ENCODE peak calls at places on chromosomes 4 and X, in nine cellular contexts. J is AG04450, E is pancreas, Q is suprapubic skin, W is GM06990, Z is heart left ventricle, R is coronary artery, V is gastrocnemius medialis, B is NB4. Y is an unnamed sample.

GRCh38 chr4:176794151-176794550 is 1.4 kb upstream of the VEGFC start:
- DNase-seq in J (peak), E (no peak), Q (no peak), W (no peak), Z (no peak), R (no peak), V (no peak), B (no peak), Y (peak)

GRCh38 chrX:53282313-53282712 is 929 bp upstream of the IQSEC2 start:
- DNase-seq in J (no peak), E (no peak), Q (no peak), W (no peak), Z (peak), R (no peak), V (no peak), B (no peak), Y (no peak)

GRCh38 chr4:126604273-126604867 is 1028.4 kb upstream of the INTU start:
- DNase-seq in J (peak), E (no peak), Q (no peak), W (no peak), Z (no peak), R (no peak), V (no peak), B (peak), Y (peak)

GRCh38 chr4:140635606-140636005 is 66.8 kb upstream of the UCP1 start:
- DNase-seq in J (no peak), E (peak), Q (no peak), W (no peak), Z (peak), R (no peak), V (no peak), B (no peak), Y (peak)

GRCh38 chr4:158958489-158959270 is 144.2 kb upstream of the RAPGEF2 start:
- DNase-seq in J (no peak), E (no peak), Q (no peak), W (no peak), Z (no peak), R (no peak), V (no peak), B (no peak), Y (no peak)

GRCh38 chrX:31057691-31058090 is 14.2 kb downstream of the FTHL17 start:
- DNase-seq in J (no peak), E (no peak), Q (no peak), W (no peak), Z (no peak), R (no peak), V (no peak), B (no peak), Y (no peak)

GRCh38 chr4:184747034-184747830 is 13.3 kb upstream of the CENPU start:
- DNase-seq in J (no peak), E (peak), Q (no peak), W (no peak), Z (peak), R (no peak), V (peak), B (peak), Y (no peak)

GRCh38 chrX:51476930-51477329 is 19.5 kb downstream of the NUDT11 start:
- DNase-seq in J (no peak), E (no peak), Q (no peak), W (no peak), Z (no peak), R (no peak), V (no peak), B (no peak), Y (no peak)

GRCh38 chr4:152665691-152666410 is 13.9 kb downstream of the TMEM154 start:
- DNase-seq in J (no peak), E (no peak), Q (no peak), W (peak), Z (no peak), R (no peak), V (no peak), B (no peak), Y (no peak)

GRCh38 chr4:184854673-184855072 is 28.9 kb upstream of the ACSL1 start:
- DNase-seq in J (no peak), E (no peak), Q (no peak), W (peak), Z (peak), R (no peak), V (no peak), B (peak), Y (no peak)

GRCh38 chrX:115350696-115351408 is 61.3 kb downstream of the LUZP4 start:
- DNase-seq in J (no peak), E (no peak), Q (no peak), W (no peak), Z (no peak), R (no peak), V (no peak), B (no peak), Y (peak)

GRCh38 chrX:68511255-68511654 is 12.4 kb downstream of the YIPF6 start:
- DNase-seq in J (no peak), E (no peak), Q (no peak), W (no peak), Z (no peak), R (no peak), V (no peak), B (peak), Y (peak)

GRCh38 chr4:180190382-180190781 is 2052.8 kb upstream of the TENM3 start:
- DNase-seq in J (no peak), E (no peak), Q (no peak), W (no peak), Z (no peak), R (no peak), V (no peak), B (peak), Y (no peak)

GRCh38 chrX:150899191-150899757 is 806 bp upstream of the CD99L2 start:
- DNase-seq in J (no peak), E (peak), Q (peak), W (peak), Z (peak), R (peak), V (peak), B (peak), Y (peak)

GRCh38 chrX:71638409-71638808 is 20.1 kb upstream of the CXCR3 start:
- DNase-seq in J (no peak), E (no peak), Q (no peak), W (no peak), Z (no peak), R (no peak), V (no peak), B (no peak), Y (no peak)

GRCh38 chr4:97910005-97910404 is 233.3 kb downstream of the STPG2 start:
- DNase-seq in J (no peak), E (no peak), Q (no peak), W (no peak), Z (no peak), R (no peak), V (no peak), B (peak), Y (no peak)

GRCh38 chr4:110636231-110636676 is 13.4 kb upstream of the PITX2 start:
- DNase-seq in J (no peak), E (no peak), Q (no peak), W (no peak), Z (no peak), R (no peak), V (no peak), B (no peak), Y (no peak)

DNA sequence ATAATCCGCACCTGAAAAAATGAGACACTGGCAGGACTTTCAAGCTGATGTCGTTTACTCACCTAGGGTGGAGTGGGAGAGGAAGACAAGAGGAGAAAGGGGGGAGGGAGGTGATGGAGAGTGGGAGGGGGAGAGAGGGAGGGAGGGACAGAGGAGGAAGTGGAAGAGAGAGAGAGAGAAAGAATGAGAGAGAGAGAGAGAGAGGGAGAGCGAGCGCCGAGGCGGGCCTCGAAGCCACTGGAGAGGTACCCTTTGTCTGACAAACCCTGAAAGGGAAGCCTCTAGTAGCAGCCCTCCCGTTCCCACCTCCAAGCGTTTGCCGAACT is 294 bp upstream of the ADGRL3 start:
- DNase-seq in J (no peak), E (no peak), Q (no peak), W (no peak), Z (no peak), R (no peak), V (no peak), B (no peak), Y (no peak)
- H3K4me3 ChIP-seq in J (peak), E (peak), Q (peak), W (no peak), Z (peak), R (peak), V (peak), B (no peak), Y (no peak)

GRCh38 chr4:71130827-71131603 is 137.6 kb downstream of the DCK start:
- DNase-seq in J (no peak), E (no peak), Q (no peak), W (no peak), Z (no peak), R (no peak), V (no peak), B (no peak), Y (peak)
- TF ChIP-seq CTCF in J (peak), E (no peak), Q (no peak), W (no peak), Z (no peak), R (no peak), V (no peak), B (no peak), Y (peak)

GRCh38 chr4:6182390-6183280 is 17.7 kb downstream of the JAKMIP1 start:
- DNase-seq in J (no peak), E (no peak), Q (no peak), W (no peak), Z (no peak), R (no peak), V (no peak), B (no peak), Y (no peak)

GRCh38 chr4:6179362-6179761 is 21.0 kb downstream of the JAKMIP1 start:
- DNase-seq in J (no peak), E (no peak), Q (no peak), W (no peak), Z (no peak), R (no peak), V (no peak), B (no peak), Y (no peak)

GRCh38 chr4:6183740-6184139 is 16.6 kb downstream of the JAKMIP1 start:
- DNase-seq in J (no peak), E (no peak), Q (no peak), W (no peak), Z (no peak), R (no peak), V (no peak), B (no peak), Y (no peak)

GRCh38 chr4:6178757-6179156 is 21.6 kb downstream of the JAKMIP1 start:
- DNase-seq in J (no peak), E (no peak), Q (no peak), W (no peak), Z (no peak), R (no peak), V (no peak), B (no peak), Y (peak)

DNA sequence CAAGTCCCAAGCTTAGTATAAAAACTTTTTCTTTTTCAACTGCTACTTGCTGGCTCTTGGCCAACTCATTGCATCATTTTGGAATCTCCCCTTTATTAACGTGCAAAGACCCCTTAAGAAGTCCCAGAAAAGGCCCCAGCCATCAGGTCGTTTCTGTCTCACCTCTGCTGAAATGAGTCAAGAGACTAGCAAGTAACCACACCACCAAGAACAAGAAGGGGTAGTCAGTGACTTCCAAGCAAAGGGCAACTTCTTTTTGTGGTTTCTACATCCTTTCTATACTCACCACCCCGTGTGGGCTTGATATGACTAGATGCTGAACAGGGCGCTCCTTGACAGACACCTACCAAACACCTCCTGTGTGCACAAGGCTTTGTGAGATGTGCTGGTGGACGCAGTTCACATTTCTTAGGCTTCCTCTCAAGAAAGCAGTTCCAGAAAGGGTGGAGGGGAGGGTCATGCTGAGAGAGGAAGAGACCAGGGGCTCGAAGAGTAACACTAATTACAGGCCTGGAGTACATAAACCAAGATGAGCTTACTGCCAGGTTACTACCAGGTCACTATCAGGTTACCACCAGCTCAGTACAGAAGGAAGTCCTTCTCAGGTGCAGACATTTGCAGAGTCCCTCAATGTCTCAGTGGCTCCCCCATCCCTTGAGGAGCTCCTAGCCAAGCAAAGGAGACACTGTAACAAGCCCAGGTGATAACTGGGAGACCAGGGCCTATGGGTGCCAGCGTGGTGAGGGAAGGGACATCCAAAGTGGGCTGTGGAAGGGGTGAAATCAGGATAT is 19.3 kb downstream of the JAKMIP1 start:
- DNase-seq in J (no peak), E (no peak), Q (no peak), W (peak), Z (no peak), R (no peak), V (no peak), B (no peak), Y (no peak)
- H3K4me3 ChIP-seq in J (no peak), E (no peak), Q (no peak), W (no peak), Z (no peak), R (no peak), V (no peak), B (no peak), Y (no peak)

DNA sequence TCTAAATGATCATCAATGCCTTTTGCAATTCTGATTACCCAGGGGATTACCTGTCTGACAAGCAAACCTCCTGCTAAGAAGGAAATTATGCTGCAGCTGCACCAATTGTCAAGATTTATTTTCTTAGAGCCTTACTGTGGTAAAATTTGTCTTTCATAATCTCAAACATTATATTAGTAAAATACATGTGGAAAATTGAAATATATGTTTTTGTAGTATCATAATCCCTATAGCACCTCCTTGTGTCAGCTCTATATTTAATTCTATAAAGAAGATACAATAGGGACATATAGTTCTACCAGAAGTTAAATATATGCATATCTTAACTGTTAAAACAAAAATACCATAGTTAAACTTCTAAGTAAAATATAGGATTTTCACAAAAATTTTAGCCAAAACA is 655.6 kb upstream of the PCDH10 start:
- DNase-seq in J (no peak), E (no peak), Q (no peak), W (no peak), Z (no peak), R (no peak), V (no peak), B (no peak), Y (no peak)
- TF ChIP-seq CTCF in J (no peak), E (no peak), Q (no peak), W (no peak), Z (no peak), R (no peak), V (no peak), B (no peak), Y (no peak)

Y was measured in foreskin fibroblast.